ENCODE peak calls at places on chromosomes 3 and 15, in seven cellular contexts. One of them, this sample, is unnamed.

GRCh38 chr3:120561251-120562045 is 34.7 kb upstream of the NDUFB4 start:
- DNase-seq in fibroblast of the aortic adventitia: peak
- DNase-seq in A549: no peak
- DNase-seq in body of pancreas: peak
- DNase-seq in lower lobe of right lung: peak
- DNase-seq in transverse colon: peak
- DNase-seq in ovary: peak
- DNase-seq in this sample: peak

GRCh38 chr3:172666181-172666872 is 44.5 kb downstream of the NCEH1 start:
- DNase-seq in fibroblast of the aortic adventitia: no peak
- DNase-seq in A549: no peak
- DNase-seq in body of pancreas: no peak
- DNase-seq in lower lobe of right lung: no peak
- DNase-seq in transverse colon: no peak
- DNase-seq in ovary: no peak
- DNase-seq in this sample: no peak

GRCh38 chr3:129592362-129593150 is 13.9 kb downstream of the PLXND1 start:
- DNase-seq in fibroblast of the aortic adventitia: peak
- DNase-seq in A549: no peak
- DNase-seq in body of pancreas: peak
- DNase-seq in lower lobe of right lung: peak
- DNase-seq in transverse colon: peak
- DNase-seq in ovary: peak
- DNase-seq in this sample: peak

GRCh38 chr3:9087831-9088413 is 124.7 kb upstream of the RAD18 start:
- DNase-seq in fibroblast of the aortic adventitia: peak
- DNase-seq in A549: no peak
- DNase-seq in body of pancreas: no peak
- DNase-seq in lower lobe of right lung: no peak
- DNase-seq in transverse colon: no peak
- DNase-seq in ovary: no peak
- DNase-seq in this sample: no peak

GRCh38 chr15:37204698-37205097 is 104.3 kb upstream of the MEIS2 start:
- DNase-seq in fibroblast of the aortic adventitia: no peak
- DNase-seq in A549: no peak
- DNase-seq in body of pancreas: no peak
- DNase-seq in lower lobe of right lung: no peak
- DNase-seq in transverse colon: no peak
- DNase-seq in ovary: no peak
- DNase-seq in this sample: no peak

GRCh38 chr3:43389388-43390254 is 103.3 kb downstream of the SNRK start:
- DNase-seq in fibroblast of the aortic adventitia: peak
- DNase-seq in A549: no peak
- DNase-seq in body of pancreas: peak
- DNase-seq in lower lobe of right lung: peak
- DNase-seq in transverse colon: peak
- DNase-seq in ovary: no peak
- DNase-seq in this sample: no peak

GRCh38 chr15:92810418-92811138 is 89.5 kb upstream of the CHD2 start:
- DNase-seq in fibroblast of the aortic adventitia: peak
- DNase-seq in A549: no peak
- DNase-seq in body of pancreas: peak
- DNase-seq in lower lobe of right lung: peak
- DNase-seq in transverse colon: peak
- DNase-seq in ovary: peak
- DNase-seq in this sample: peak

GRCh38 chr3:105593315-105593714 is 226.6 kb downstream of the ALCAM start:
- DNase-seq in fibroblast of the aortic adventitia: no peak
- DNase-seq in A549: no peak
- DNase-seq in body of pancreas: no peak
- DNase-seq in lower lobe of right lung: no peak
- DNase-seq in transverse colon: no peak
- DNase-seq in ovary: no peak
- DNase-seq in this sample: no peak

GRCh38 chr3:189108735-189109134 is 63.0 kb upstream of the TPRG1 start:
- DNase-seq in fibroblast of the aortic adventitia: no peak
- DNase-seq in A549: no peak
- DNase-seq in body of pancreas: no peak
- DNase-seq in lower lobe of right lung: no peak
- DNase-seq in transverse colon: no peak
- DNase-seq in ovary: no peak
- DNase-seq in this sample: no peak

GRCh38 chr3:126983653-126984390 is 907 bp downstream of the PLXNA1 start:
- DNase-seq in fibroblast of the aortic adventitia: no peak
- DNase-seq in A549: no peak
- DNase-seq in body of pancreas: peak
- DNase-seq in lower lobe of right lung: no peak
- DNase-seq in transverse colon: peak
- DNase-seq in ovary: peak
- DNase-seq in this sample: peak

GRCh38 chr15:92011611-92012367 is 158.3 kb downstream of the SLCO3A1 start:
- DNase-seq in fibroblast of the aortic adventitia: peak
- DNase-seq in A549: no peak
- DNase-seq in body of pancreas: peak
- DNase-seq in lower lobe of right lung: no peak
- DNase-seq in transverse colon: no peak
- DNase-seq in ovary: no peak
- DNase-seq in this sample: peak

GRCh38 chr15:52804526-52805081 is 14.5 kb upstream of the ONECUT1 start:
- DNase-seq in fibroblast of the aortic adventitia: no peak
- DNase-seq in A549: no peak
- DNase-seq in body of pancreas: no peak
- DNase-seq in lower lobe of right lung: no peak
- DNase-seq in transverse colon: no peak
- DNase-seq in ovary: no peak
- DNase-seq in this sample: no peak
- H3K4me3 ChIP-seq in fibroblast of the aortic adventitia: peak
- H3K4me3 ChIP-seq in A549: no peak
- H3K4me3 ChIP-seq in body of pancreas: peak
- H3K4me3 ChIP-seq in lower lobe of right lung: peak
- H3K4me3 ChIP-seq in transverse colon: no peak
- H3K4me3 ChIP-seq in ovary: no peak
- H3K4me3 ChIP-seq in this sample: no peak

GRCh38 chr3:112302061-112302830 is 8.2 kb upstream of the SLC9C1 start:
- DNase-seq in fibroblast of the aortic adventitia: peak
- DNase-seq in A549: no peak
- DNase-seq in body of pancreas: no peak
- DNase-seq in lower lobe of right lung: no peak
- DNase-seq in transverse colon: no peak
- DNase-seq in ovary: no peak
- DNase-seq in this sample: no peak

GRCh38 chr3:112302881-112303761 is 9.1 kb upstream of the SLC9C1 start:
- DNase-seq in fibroblast of the aortic adventitia: peak
- DNase-seq in A549: no peak
- DNase-seq in body of pancreas: no peak
- DNase-seq in lower lobe of right lung: no peak
- DNase-seq in transverse colon: no peak
- DNase-seq in ovary: no peak
- DNase-seq in this sample: no peak

GRCh38 chr3:112306825-112307224 is 12.8 kb upstream of the SLC9C1 start:
- DNase-seq in fibroblast of the aortic adventitia: no peak
- DNase-seq in A549: no peak
- DNase-seq in body of pancreas: no peak
- DNase-seq in lower lobe of right lung: no peak
- DNase-seq in transverse colon: no peak
- DNase-seq in ovary: no peak
- DNase-seq in this sample: no peak

GRCh38 chr3:112303811-112304325 is 9.9 kb upstream of the SLC9C1 start:
- DNase-seq in fibroblast of the aortic adventitia: peak
- DNase-seq in A549: no peak
- DNase-seq in body of pancreas: no peak
- DNase-seq in lower lobe of right lung: no peak
- DNase-seq in transverse colon: no peak
- DNase-seq in ovary: no peak
- DNase-seq in this sample: no peak

DNA sequence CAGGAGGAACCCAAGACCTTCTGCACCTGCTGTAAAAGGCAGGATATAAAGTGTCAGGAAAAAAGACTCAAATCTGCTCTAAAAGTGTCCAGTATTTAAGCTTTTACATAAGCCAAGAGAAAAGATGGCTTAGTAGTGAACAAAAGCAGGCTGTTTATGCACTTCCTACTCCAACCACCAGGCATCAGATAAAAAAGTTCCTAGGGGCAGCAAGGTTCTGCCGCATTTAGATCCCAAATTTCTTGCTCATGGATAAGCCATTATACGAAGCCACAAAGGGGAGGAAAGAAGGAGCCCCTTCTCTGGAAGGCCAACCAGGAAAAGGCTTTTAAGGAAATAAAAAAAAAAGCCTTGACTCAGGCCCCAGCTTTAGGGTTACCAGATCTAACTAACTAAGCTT is 10.6 kb upstream of the SLC9C1 start:
- DNase-seq in fibroblast of the aortic adventitia: peak
- DNase-seq in A549: no peak
- DNase-seq in body of pancreas: no peak
- DNase-seq in lower lobe of right lung: no peak
- DNase-seq in transverse colon: no peak
- DNase-seq in ovary: no peak
- DNase-seq in this sample: no peak
- TF ChIP-seq CTCF in fibroblast of the aortic adventitia: peak
- TF ChIP-seq CTCF in A549: no peak
- TF ChIP-seq CTCF in body of pancreas: peak
- TF ChIP-seq CTCF in lower lobe of right lung: no peak
- TF ChIP-seq CTCF in transverse colon: peak
- TF ChIP-seq CTCF in ovary: no peak
- TF ChIP-seq CTCF in this sample: peak

GRCh38 chr15:99109555-99110021 is 4.7 kb downstream of the SYNM start:
- DNase-seq in fibroblast of the aortic adventitia: no peak
- DNase-seq in A549: no peak
- DNase-seq in body of pancreas: no peak
- DNase-seq in lower lobe of right lung: peak
- DNase-seq in transverse colon: no peak
- DNase-seq in ovary: no peak
- DNase-seq in this sample: no peak

GRCh38 chr15:99106417-99107220 is 1.7 kb downstream of the SYNM start:
- DNase-seq in fibroblast of the aortic adventitia: peak
- DNase-seq in A549: no peak
- DNase-seq in body of pancreas: peak
- DNase-seq in lower lobe of right lung: peak
- DNase-seq in transverse colon: no peak
- DNase-seq in ovary: peak
- DNase-seq in this sample: no peak

GRCh38 chr15:99110581-99111320 is 5.9 kb downstream of the SYNM start:
- DNase-seq in fibroblast of the aortic adventitia: peak
- DNase-seq in A549: no peak
- DNase-seq in body of pancreas: no peak
- DNase-seq in lower lobe of right lung: no peak
- DNase-seq in transverse colon: no peak
- DNase-seq in ovary: no peak
- DNase-seq in this sample: no peak

GRCh38 chr15:99108993-99109392 is 4.1 kb downstream of the SYNM start:
- DNase-seq in fibroblast of the aortic adventitia: no peak
- DNase-seq in A549: no peak
- DNase-seq in body of pancreas: no peak
- DNase-seq in lower lobe of right lung: peak
- DNase-seq in transverse colon: no peak
- DNase-seq in ovary: no peak
- DNase-seq in this sample: no peak

DNA sequence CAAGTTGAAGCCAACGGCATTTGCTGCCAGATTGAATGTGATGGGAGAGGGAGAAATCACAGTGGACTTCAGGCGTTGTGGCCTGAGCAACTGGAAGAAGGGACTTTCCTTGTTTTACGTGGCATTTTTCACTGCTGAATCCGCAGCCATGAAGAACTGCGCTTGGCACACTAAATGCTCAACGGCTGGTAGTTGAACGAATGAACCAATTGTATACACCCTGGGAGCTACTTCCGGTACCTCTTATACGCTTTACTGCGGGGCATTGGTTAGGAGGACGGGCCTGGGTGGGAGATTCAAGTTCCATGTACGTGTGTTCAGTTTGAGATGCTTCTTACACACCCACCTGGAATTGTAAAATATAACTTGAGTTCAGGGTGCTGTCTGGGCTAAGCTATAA is 5.2 kb downstream of the SYNM start:
- DNase-seq in fibroblast of the aortic adventitia: no peak
- DNase-seq in A549: no peak
- DNase-seq in body of pancreas: no peak
- DNase-seq in lower lobe of right lung: peak
- DNase-seq in transverse colon: no peak
- DNase-seq in ovary: no peak
- DNase-seq in this sample: no peak
- H3K4me3 ChIP-seq in fibroblast of the aortic adventitia: no peak
- H3K4me3 ChIP-seq in A549: no peak
- H3K4me3 ChIP-seq in body of pancreas: no peak
- H3K4me3 ChIP-seq in lower lobe of right lung: no peak
- H3K4me3 ChIP-seq in transverse colon: no peak
- H3K4me3 ChIP-seq in ovary: no peak
- H3K4me3 ChIP-seq in this sample: no peak

GRCh38 chr3:50251220-50251619 is 15.2 kb downstream of the GNAI2 start:
- DNase-seq in fibroblast of the aortic adventitia: peak
- DNase-seq in A549: no peak
- DNase-seq in body of pancreas: no peak
- DNase-seq in lower lobe of right lung: no peak
- DNase-seq in transverse colon: no peak
- DNase-seq in ovary: no peak
- DNase-seq in this sample: peak

GRCh38 chr3:50255251-50255615 is 13.7 kb upstream of the SEMA3B start:
- DNase-seq in fibroblast of the aortic adventitia: no peak
- DNase-seq in A549: no peak
- DNase-seq in body of pancreas: no peak
- DNase-seq in lower lobe of right lung: no peak
- DNase-seq in transverse colon: no peak
- DNase-seq in ovary: no peak
- DNase-seq in this sample: no peak

GRCh38 chr3:50257990-50258389 is 11.0 kb upstream of the SEMA3B start:
- DNase-seq in fibroblast of the aortic adventitia: no peak
- DNase-seq in A549: no peak
- DNase-seq in body of pancreas: no peak
- DNase-seq in lower lobe of right lung: no peak
- DNase-seq in transverse colon: no peak
- DNase-seq in ovary: no peak
- DNase-seq in this sample: no peak

GRCh38 chr3:50256978-50257890 is 11.7 kb upstream of the SEMA3B start:
- DNase-seq in fibroblast of the aortic adventitia: peak
- DNase-seq in A549: no peak
- DNase-seq in body of pancreas: peak
- DNase-seq in lower lobe of right lung: no peak
- DNase-seq in transverse colon: peak
- DNase-seq in ovary: no peak
- DNase-seq in this sample: no peak

DNA sequence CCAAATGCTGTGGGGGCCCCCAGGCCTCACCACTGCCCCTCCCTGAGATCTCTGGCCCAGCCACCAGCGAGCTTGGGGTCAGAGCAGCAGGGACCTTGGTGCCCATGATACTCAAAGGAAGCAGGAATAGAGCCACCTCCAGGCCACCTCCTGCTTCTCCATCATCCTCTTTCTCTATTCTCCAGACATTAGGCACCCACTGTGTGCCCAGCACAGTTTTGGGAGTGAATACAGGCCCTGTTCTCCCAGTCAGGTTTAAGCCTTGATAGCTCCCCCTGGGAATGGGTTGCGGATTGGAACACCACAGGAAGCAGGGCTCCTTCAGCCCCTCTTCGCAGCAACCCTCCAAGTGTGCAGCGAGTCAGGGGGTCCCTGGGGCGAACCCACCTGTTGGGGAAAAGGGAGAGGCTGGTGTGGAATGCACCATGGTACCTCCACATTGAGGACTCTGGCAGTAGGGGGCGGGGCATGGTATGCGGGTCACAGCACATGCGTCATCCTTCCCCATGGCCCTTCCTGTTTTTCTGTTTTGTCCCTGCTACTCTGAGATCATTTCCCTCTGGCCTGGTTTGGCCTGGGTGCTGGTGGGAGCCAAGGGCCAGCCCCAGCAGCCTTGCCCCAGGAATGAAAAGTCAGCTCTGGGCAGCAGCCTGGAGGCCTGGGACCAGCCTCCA is 14.2 kb upstream of the SEMA3B start:
- DNase-seq in fibroblast of the aortic adventitia: peak
- DNase-seq in A549: no peak
- DNase-seq in body of pancreas: no peak
- DNase-seq in lower lobe of right lung: peak
- DNase-seq in transverse colon: no peak
- DNase-seq in ovary: no peak
- DNase-seq in this sample: peak
- TF ChIP-seq CTCF in fibroblast of the aortic adventitia: no peak
- TF ChIP-seq CTCF in A549: no peak
- TF ChIP-seq CTCF in body of pancreas: no peak
- TF ChIP-seq CTCF in lower lobe of right lung: no peak
- TF ChIP-seq CTCF in transverse colon: no peak
- TF ChIP-seq CTCF in ovary: no peak
- TF ChIP-seq CTCF in this sample: no peak